ENCODE peak calls at places on chromosomes 6 and 20, in four cellular contexts. L is HepG2, K is H1, Z is SK-N-SH. A is an unnamed sample.

GRCh38 chr6:149820506-149820905 is 43.7 kb downstream of the LRP11 start:
- DNase-seq in L (no peak), K (no peak), Z (no peak), A (no peak)

GRCh38 chr6:35419431-35419830 is 32.7 kb upstream of the FANCE start:
- DNase-seq in L (peak), K (no peak), Z (no peak), A (peak)

GRCh38 chr6:13538084-13538483 is 36.3 kb upstream of the SIRT5 start:
- DNase-seq in L (peak), K (no peak), Z (peak), A (peak)

GRCh38 chr20:24958506-24959385 is 9.7 kb downstream of the CST7 start:
- DNase-seq in L (no peak), K (no peak), Z (no peak), A (no peak)

GRCh38 chr6:38279945-38280588 is 359.7 kb downstream of the BTBD9 start:
- DNase-seq in L (no peak), K (no peak), Z (peak), A (no peak)

GRCh38 chr6:118717106-118717505 is 65.7 kb upstream of the CEP85L start:
- DNase-seq in L (no peak), K (no peak), Z (no peak), A (no peak)

GRCh38 chr20:51312480-51312783 is 230.1 kb downstream of the NFATC2 start:
- DNase-seq in L (no peak), K (no peak), Z (no peak), A (no peak)

GRCh38 chr20:33298391-33298790 is 15.4 kb downstream of the BPIFB1 start:
- DNase-seq in L (no peak), K (no peak), Z (no peak), A (no peak)

GRCh38 chr20:44154521-44155001 is 32.4 kb downstream of the JPH2 start:
- DNase-seq in L (no peak), K (no peak), Z (no peak), A (no peak)

GRCh38 chr6:110039364-110039995 is 61.4 kb downstream of the GPR6 start:
- DNase-seq in L (peak), K (peak), Z (peak), A (peak)

GRCh38 chr20:2946988-2947961 is 74.0 kb downstream of the PTPRA start:
- DNase-seq in L (peak), K (no peak), Z (no peak), A (no peak)

GRCh38 chr20:63568170-63568981 is 5.7 kb downstream of the HELZ2 start:
- DNase-seq in L (no peak), K (no peak), Z (no peak), A (no peak)

GRCh38 chr6:5753187-5753586 is 253.5 kb downstream of the NRN1 start:
- DNase-seq in L (no peak), K (no peak), Z (no peak), A (no peak)

GRCh38 chr20:3932277-3933073 is 43.3 kb downstream of the PANK2 start:
- DNase-seq in L (no peak), K (no peak), Z (no peak), A (no peak)

GRCh38 chr6:168417158-168417557 is 23.8 kb upstream of the SMOC2 start:
- DNase-seq in L (peak), K (peak), Z (no peak), A (no peak)

GRCh38 chr6:40782355-40782754 is 195.2 kb upstream of the LRFN2 start:
- DNase-seq in L (no peak), K (no peak), Z (no peak), A (no peak)

GRCh38 chr6:346389-347030 is 45.0 kb upstream of the IRF4 start:
- DNase-seq in L (no peak), K (no peak), Z (no peak), A (no peak)

GRCh38 chr20:25480156-25480555 is 72.7 kb downstream of the GINS1 start:
- DNase-seq in L (no peak), K (no peak), Z (no peak), A (no peak)

GRCh38 chr20:33132858-33133615 is 34.9 kb upstream of the BPIFA2 start:
- DNase-seq in L (no peak), K (no peak), Z (no peak), A (no peak)

GRCh38 chr6:111552241-111552744 is 53.4 kb downstream of the TRAF3IP2 start:
- DNase-seq in L (no peak), K (no peak), Z (peak), A (peak)

GRCh38 chr20:16747291-16747811 is 807 bp upstream of the OTOR start:
- DNase-seq in L (no peak), K (no peak), Z (no peak), A (no peak)

GRCh38 chr6:82419859-82420258 is 56.2 kb downstream of the TPBG start:
- DNase-seq in L (no peak), K (no peak), Z (no peak), A (no peak)
- TF ChIP-seq JUND in L (no peak), K (no peak), Z (no peak), A (no peak)

DNA sequence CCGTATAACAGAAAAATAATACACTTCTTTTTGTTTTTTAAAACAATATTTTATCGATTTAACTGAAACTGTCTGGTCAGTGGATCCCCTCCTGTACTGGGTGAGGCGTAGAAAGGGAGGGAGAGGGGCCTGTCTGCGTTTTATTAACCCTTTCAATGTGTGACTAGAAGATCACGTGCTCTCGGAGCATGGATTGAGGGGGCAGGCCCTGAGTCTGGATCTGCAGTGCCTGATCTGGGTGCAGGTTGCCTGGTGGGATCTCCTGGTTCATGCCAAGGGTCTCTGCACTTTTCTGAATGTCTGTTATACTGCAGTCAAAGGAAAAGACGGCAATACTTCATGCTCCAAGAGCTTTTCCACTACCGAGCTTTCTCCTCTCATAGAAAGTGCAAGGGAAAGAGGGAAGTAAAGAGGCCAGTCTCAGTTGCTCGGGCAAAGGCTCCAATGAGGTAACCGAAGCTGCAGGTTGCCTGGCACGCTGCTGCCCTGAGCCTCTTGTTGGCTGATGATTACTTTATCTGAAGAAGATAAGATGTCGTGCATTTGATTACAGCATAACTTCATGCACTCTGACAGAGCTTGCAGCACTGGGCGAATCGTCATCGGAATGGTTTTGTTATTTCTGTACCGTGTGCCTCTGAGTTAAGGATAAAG is 167.4 kb upstream of the PMEPA1 start:
- DNase-seq in L (no peak), K (peak), Z (no peak), A (no peak)
- TF ChIP-seq JUND in L (no peak), K (no peak), Z (no peak), A (no peak)

GRCh38 chr20:1934162-1934561 is 39.0 kb downstream of the SIRPA start:
- DNase-seq in L (no peak), K (no peak), Z (no peak), A (no peak)

GRCh38 chr20:1932971-1933370 is 37.8 kb downstream of the SIRPA start:
- DNase-seq in L (no peak), K (no peak), Z (peak), A (no peak)

GRCh38 chr20:1935696-1936366 is 40.6 kb downstream of the SIRPA start:
- DNase-seq in L (no peak), K (no peak), Z (peak), A (peak)

GRCh38 chr20:1933465-1933870 is 38.3 kb downstream of the SIRPA start:
- DNase-seq in L (no peak), K (no peak), Z (peak), A (no peak)

DNA sequence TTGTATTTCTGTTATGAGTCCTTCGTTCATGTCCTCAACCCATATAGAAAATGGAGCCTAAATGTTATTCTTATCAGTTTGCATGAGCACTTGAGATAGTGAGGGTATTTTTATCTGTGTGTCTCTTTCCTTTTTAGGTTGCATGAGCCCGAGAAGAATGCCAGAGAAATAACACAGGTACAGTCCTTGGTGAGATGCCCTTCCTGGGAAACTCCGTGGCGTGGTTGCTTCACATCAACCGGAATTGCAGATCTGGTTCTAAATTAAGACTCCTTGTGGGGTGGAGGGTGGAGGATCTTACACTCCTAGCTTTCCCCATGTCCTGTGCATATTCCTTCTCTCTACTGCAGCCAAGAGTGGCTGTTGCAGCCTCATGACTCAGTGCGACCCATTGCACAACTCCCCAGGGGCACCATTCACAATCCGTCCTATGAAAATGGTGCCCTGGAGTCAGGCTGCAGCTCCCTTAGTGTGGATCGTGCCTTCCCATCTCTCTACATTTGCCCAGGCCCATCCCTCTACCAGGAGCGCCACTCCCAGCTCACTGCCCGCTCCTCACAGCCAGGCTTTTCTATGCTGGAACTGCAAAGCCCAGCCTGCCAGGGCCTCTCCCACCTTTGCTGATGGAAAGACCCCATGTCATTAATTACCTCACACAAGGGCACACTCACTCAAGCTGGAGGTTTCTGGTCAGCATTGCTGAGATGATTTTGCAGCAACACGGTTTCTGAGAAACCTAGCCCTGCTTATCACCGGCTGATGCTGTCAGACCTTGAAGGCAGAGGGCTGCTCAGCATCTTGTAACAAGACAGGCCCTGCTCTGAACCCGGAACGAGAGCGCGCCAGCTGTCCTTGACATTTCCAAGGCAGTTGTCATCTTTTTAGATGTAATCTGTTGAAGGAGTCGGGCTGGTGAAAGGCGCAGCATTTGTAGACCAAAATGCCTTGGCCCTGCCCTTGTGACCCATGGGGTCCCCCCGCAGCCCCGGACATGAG is 39.7 kb downstream of the SIRPA start:
- DNase-seq in L (no peak), K (no peak), Z (peak), A (no peak)
- TF ChIP-seq JUND in L (no peak), K (no peak), Z (no peak), A (no peak)

GRCh38 chr6:79079425-79080130 is 1.5 kb upstream of the PHIP start:
- DNase-seq in L (no peak), K (no peak), Z (no peak), A (no peak)
- TF ChIP-seq JUND in L (no peak), K (no peak), Z (no peak), A (no peak)

GRCh38 chr6:37004044-37004984 is 1.1 kb upstream of the FGD2 start:
- DNase-seq in L (no peak), K (no peak), Z (peak), A (no peak)
- TF ChIP-seq JUND in L (no peak), K (no peak), Z (no peak), A (no peak)

GRCh38 chr6:7196019-7196402 is 88.2 kb downstream of the RREB1 start:
- DNase-seq in L (no peak), K (no peak), Z (no peak), A (no peak)
- TF ChIP-seq JUND in L (no peak), K (no peak), Z (no peak), A (no peak)

DNA sequence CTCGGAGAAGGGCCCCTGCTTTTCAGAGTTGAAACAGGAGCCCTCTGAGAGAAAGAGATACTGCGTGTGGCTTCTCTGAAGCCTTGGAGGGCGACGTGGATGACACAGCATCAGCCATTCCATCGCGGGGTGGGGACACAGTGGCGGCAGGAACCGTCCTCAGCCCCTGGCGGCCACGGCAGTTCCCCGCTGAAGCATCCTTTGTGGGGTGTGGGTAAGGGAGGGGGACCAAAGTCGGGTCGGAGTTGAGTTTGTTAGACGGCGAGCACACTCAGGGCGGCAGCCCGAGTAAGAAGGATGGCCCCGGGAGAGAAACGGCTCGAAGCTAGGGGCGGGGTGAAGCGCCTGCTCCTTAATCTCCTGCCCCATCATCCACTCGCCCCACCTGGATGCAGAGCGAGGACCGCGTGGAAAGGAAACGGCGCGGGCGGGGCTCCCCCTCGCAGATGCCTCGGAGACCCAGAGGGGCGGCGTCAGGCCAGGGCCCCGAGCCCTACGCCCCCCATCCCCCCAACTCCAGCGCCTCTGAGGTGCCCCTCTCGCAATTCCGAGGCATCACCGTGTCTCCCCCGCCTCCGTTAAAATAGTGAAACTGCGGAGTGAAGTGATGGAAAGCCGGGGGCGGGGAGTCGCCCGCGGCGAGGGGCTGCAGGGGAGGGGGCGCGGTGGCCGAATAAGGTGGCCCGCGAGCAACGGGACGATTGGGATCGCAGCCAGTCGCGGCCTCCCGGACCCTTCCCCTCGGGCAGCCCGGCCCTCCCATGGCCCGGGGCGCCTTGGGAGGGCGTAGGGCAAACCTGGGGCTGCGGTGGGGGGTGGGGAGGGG is 796 bp upstream of the RREB1 start:
- DNase-seq in L (no peak), K (peak), Z (no peak), A (peak)
- TF ChIP-seq JUND in L (no peak), K (no peak), Z (no peak), A (no peak)